ENCODE peak calls at places on chromosomes 3 and 15, in nine cellular contexts. Q is HL-60, N is ascending aorta, Z is endodermal cell, W is OCI-LY7, G is body of pancreas, P is adrenal gland, E is breast epithelium, M is heart right ventricle. C is an unnamed sample.

GRCh38 chr3:46184469-46184868 is 23.6 kb downstream of the CCR1 start:
- DNase-seq in W (no peak), N (no peak), P (no peak), Z (no peak), Q (peak), M (no peak), E (no peak), G (no peak), C (peak)

GRCh38 chr15:40410476-40410875 is 4.9 kb downstream of the IVD start:
- DNase-seq in Q (no peak), G (no peak), W (no peak), N (no peak), Z (no peak), M (no peak), E (no peak), P (no peak), C (no peak)

GRCh38 chr3:48896991-48897390 is 1.7 kb downstream of the SLC25A20 start:
- DNase-seq in Z (no peak), G (no peak), M (no peak), Q (no peak), E (no peak), P (no peak), W (no peak), N (no peak), C (no peak)

GRCh38 chr3:39112113-39112512 is 4.6 kb downstream of the TTC21A start:
- DNase-seq in E (no peak), G (no peak), Q (no peak), Z (peak), P (no peak), W (no peak), M (no peak), N (peak), C (no peak)

GRCh38 chr15:73383310-73384185 is 14.8 kb upstream of the HCN4 start:
- DNase-seq in P (no peak), M (no peak), W (no peak), Q (no peak), N (no peak), Z (no peak), E (no peak), G (no peak), C (no peak)

GRCh38 chr15:85289677-85290365 is 90.6 kb upstream of the AKAP13 start:
- DNase-seq in W (peak), P (peak), E (no peak), Q (no peak), G (peak), Z (peak), N (no peak), M (no peak), C (peak)

GRCh38 chr15:75455982-75456531 is 4.6 kb upstream of the SIN3A start:
- DNase-seq in Z (peak), Q (peak), W (peak), E (no peak), N (peak), P (peak), M (no peak), G (peak), C (no peak)

GRCh38 chr3:4425055-4425454 is 42.0 kb downstream of the SUMF1 start:
- DNase-seq in E (no peak), N (no peak), P (no peak), G (no peak), M (no peak), W (no peak), Q (no peak), Z (no peak), C (no peak)

GRCh38 chr3:39166932-39167532 is 13.6 kb upstream of the CSRNP1 start:
- DNase-seq in M (no peak), P (peak), E (no peak), G (peak), N (no peak), W (no peak), Q (no peak), Z (no peak), C (no peak)

GRCh38 chr3:195578565-195578964 is 5.2 kb downstream of the APOD start:
- DNase-seq in Q (no peak), W (no peak), Z (no peak), N (no peak), M (no peak), G (no peak), P (no peak), E (no peak), C (no peak)

GRCh38 chr3:190514163-190515153 is 573 bp downstream of the IL1RAP start:
- DNase-seq in Q (no peak), N (peak), E (peak), P (peak), G (peak), Z (peak), M (peak), W (peak), C (peak)

GRCh38 chr3:158808697-158809096 is 6.8 kb downstream of the MFSD1 start:
- DNase-seq in P (no peak), N (no peak), W (no peak), M (no peak), G (no peak), E (no peak), Q (peak), Z (no peak), C (peak)

GRCh38 chr3:73734376-73734775 is 109.6 kb upstream of the PDZRN3 start:
- DNase-seq in M (no peak), W (no peak), Z (no peak), P (no peak), G (no peak), E (no peak), Q (no peak), N (no peak), C (no peak)

GRCh38 chr3:183287301-183287971 is 34.4 kb downstream of the B3GNT5 start:
- DNase-seq in W (no peak), G (no peak), P (peak), Q (no peak), M (no peak), E (no peak), N (peak), Z (no peak), C (peak)

GRCh38 chr3:82509106-82509842 is 747.8 kb upstream of the GBE1 start:
- DNase-seq in W (no peak), P (no peak), Q (no peak), G (no peak), N (no peak), Z (no peak), M (no peak), E (no peak), C (no peak)

GRCh38 chr15:32852771-32853170 is 135.0 kb downstream of the GREM1 start:
- DNase-seq in G (no peak), P (no peak), M (no peak), Z (no peak), Q (no peak), E (no peak), N (no peak), W (no peak), C (no peak)

GRCh38 chr15:38253448-38253847 is 812 bp downstream of the SPRED1 start:
- DNase-seq in P (peak), N (no peak), Z (no peak), E (no peak), Q (peak), G (peak), M (no peak), W (peak), C (peak)

GRCh38 chr3:50154476-50154839 is 666 bp upstream of the SEMA3F start:
- DNase-seq in M (no peak), E (no peak), W (no peak), N (peak), Z (no peak), P (no peak), G (no peak), Q (no peak), C (no peak)

GRCh38 chr3:126130981-126131750 is 47.2 kb upstream of the SLC41A3 start:
- DNase-seq in P (peak), N (peak), E (no peak), W (no peak), Q (no peak), G (peak), M (no peak), Z (peak), C (no peak)

GRCh38 chr15:70327328-70328136 is 229.8 kb upstream of the TLE3 start:
- DNase-seq in N (no peak), M (no peak), Q (no peak), G (no peak), Z (peak), W (no peak), P (no peak), E (no peak), C (peak)
- TF ChIP-seq CTCF in N (no peak), M (no peak), Q (no peak), G (no peak), Z (no peak), W (no peak), P (no peak), E (no peak), C (no peak)

DNA sequence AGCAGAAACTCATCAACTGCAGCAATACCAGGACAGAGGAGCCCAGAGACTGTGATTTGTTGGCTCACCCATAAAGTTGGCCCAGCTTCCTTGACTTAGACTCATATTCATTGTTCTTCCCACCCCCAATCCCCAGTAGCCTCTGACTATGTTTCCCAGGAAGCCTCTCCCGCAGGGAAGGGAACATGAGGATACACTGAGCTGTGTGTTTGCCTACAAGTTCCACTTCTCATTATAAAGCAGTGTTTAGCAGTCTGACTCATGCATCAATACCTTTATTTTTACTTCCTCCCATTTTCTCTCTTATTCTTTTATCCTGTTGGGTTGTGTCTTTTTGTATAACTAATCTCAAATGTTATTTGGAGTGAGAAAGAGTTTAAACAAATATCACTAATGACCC is 111.6 kb upstream of the PHLDB2 start:
- DNase-seq in P (no peak), G (no peak), E (no peak), Q (no peak), N (no peak), W (no peak), M (no peak), Z (no peak), C (peak)
- H3K27ac ChIP-seq in P (no peak), G (no peak), E (no peak), Q (no peak), N (no peak), W (no peak), M (no peak), Z (no peak), C (no peak)

DNA sequence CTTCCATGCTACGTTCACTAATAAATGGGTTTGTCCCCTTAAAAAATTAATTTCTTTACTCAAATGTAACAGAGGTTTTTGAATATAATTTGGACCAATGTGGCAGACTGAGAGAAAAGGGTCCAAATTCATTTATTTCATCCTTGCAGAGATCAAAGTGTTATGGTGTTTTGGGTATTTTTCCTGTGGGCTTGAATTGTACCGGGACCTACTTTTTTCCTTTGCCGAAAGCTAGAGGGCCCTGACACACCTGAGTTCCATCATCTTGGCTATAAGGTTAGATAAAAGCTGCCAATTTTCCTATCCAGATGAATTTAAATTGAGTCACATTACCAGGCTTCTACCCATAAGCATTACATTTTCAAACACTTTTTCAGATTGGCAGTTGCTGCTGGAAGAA is 893 bp downstream of the CCNB2 start:
- DNase-seq in W (peak), M (no peak), G (no peak), N (no peak), E (no peak), Z (no peak), Q (no peak), P (no peak), C (peak)
- TF ChIP-seq CTCF in W (peak), M (no peak), G (no peak), N (no peak), E (no peak), Z (peak), Q (no peak), P (no peak), C (peak)

GRCh38 chr15:42999201-42999779 is 78.7 kb upstream of the TTBK2 start:
- DNase-seq in P (no peak), N (no peak), W (no peak), Z (no peak), E (no peak), M (no peak), G (no peak), Q (no peak), C (no peak)

GRCh38 chr15:42994546-42994945 is 74.0 kb upstream of the TTBK2 start:
- DNase-seq in Q (no peak), W (no peak), G (no peak), P (no peak), E (no peak), Z (no peak), M (no peak), N (no peak), C (peak)

GRCh38 chr15:42992626-42993025 is 72.0 kb upstream of the TTBK2 start:
- DNase-seq in Z (no peak), G (no peak), M (no peak), P (peak), N (no peak), W (no peak), E (no peak), Q (no peak), C (no peak)

GRCh38 chr15:42996871-42997270 is 76.3 kb upstream of the TTBK2 start:
- DNase-seq in P (no peak), W (no peak), Q (no peak), M (no peak), G (no peak), Z (peak), N (no peak), E (no peak), C (no peak)
- H3K27ac ChIP-seq in P (no peak), W (no peak), Q (no peak), M (no peak), G (no peak), Z (no peak), N (no peak), E (no peak), C (no peak)

GRCh38 chr3:59812778-59813558 is 763.1 kb upstream of the CFAP20DC start:
- DNase-seq in W (no peak), Q (no peak), M (no peak), N (no peak), Z (peak), P (no peak), G (no peak), E (no peak), C (no peak)

GRCh38 chr3:59809016-59809415 is 759.2 kb upstream of the CFAP20DC start:
- DNase-seq in E (no peak), P (no peak), Z (no peak), Q (no peak), G (no peak), N (no peak), M (no peak), W (no peak), C (no peak)

GRCh38 chr3:59808431-59808830 is 758.6 kb upstream of the CFAP20DC start:
- DNase-seq in N (no peak), W (no peak), E (no peak), Z (no peak), Q (no peak), P (no peak), M (no peak), G (no peak), C (no peak)

GRCh38 chr3:59812188-59812587 is 762.4 kb upstream of the CFAP20DC start:
- DNase-seq in N (no peak), P (no peak), Z (no peak), W (no peak), E (no peak), Q (no peak), G (no peak), M (no peak), C (no peak)

GRCh38 chr3:59809750-59810444 is 760.1 kb upstream of the CFAP20DC start:
- DNase-seq in W (peak), N (no peak), E (no peak), P (no peak), Z (peak), M (no peak), Q (no peak), G (no peak), C (peak)
- TF ChIP-seq CTCF in W (peak), N (no peak), E (peak), P (peak), Z (peak), M (peak), Q (no peak), G (no peak), C (no peak)

C was measured in RWPE1.